ENCODE peak calls at places on chromosome 7, in four cellular contexts. B is activated CD8-positive, alpha-beta memory T cell treated with anti-CD3 and anti-CD28 coated beads for 24 hours; F is HEK293T; C is AG20443. N is an unnamed sample.

GRCh38 chr7:78039791-78040776 is 241.5 kb downstream of the PHTF2 start:
- DNase-seq in B (peak; percentile 83), C (peak; percentile 21), F (peak; percentile 80), N (no peak)

GRCh38 chr7:33195264-33195663 is 65.9 kb downstream of the BBS9 start:
- DNase-seq in F (no peak), C (peak; percentile 54), B (no peak), N (no peak)

GRCh38 chr7:133009853-133010252 is 72.0 kb downstream of the CHCHD3 start:
- DNase-seq in C (no peak), F (no peak), B (no peak), N (no peak)

GRCh38 chr7:138961159-138961558 is 20.0 kb downstream of the KIAA1549 start:
- DNase-seq in C (no peak), F (no peak), B (no peak), N (peak; percentile 62)

GRCh38 chr7:128120116-128120515 is 88.9 kb upstream of the LRRC4 start:
- DNase-seq in C (no peak), B (no peak), F (no peak), N (no peak)

GRCh38 chr7:95199779-95200558 is 124.4 kb downstream of the PON1 start:
- DNase-seq in C (peak; percentile 66), F (peak; percentile 50), B (no peak), N (peak; percentile 17)

GRCh38 chr7:129517931-129518330 is 15.6 kb downstream of the SMKR1 start:
- DNase-seq in B (no peak), C (no peak), F (no peak), N (no peak)

GRCh38 chr7:123580406-123581161 is 21.0 kb upstream of the ASB15 start:
- DNase-seq in F (peak; percentile 53), B (no peak), C (peak; percentile 53), N (peak; percentile 3)

GRCh38 chr7:155872678-155873369 is 60.6 kb upstream of the SHH start:
- DNase-seq in B (peak; percentile 26), F (no peak), C (no peak), N (no peak)

GRCh38 chr7:22814261-22815208 is 8.1 kb downstream of the TOMM7 start:
- DNase-seq in C (peak; percentile 61), B (no peak), F (no peak), N (no peak)

GRCh38 chr7:2001601-2002442 is 230.9 kb downstream of the MAD1L1 start:
- DNase-seq in F (no peak), C (no peak), B (no peak), N (no peak)

GRCh38 chr7:103432713-103433112 is 13.3 kb downstream of the SLC26A5 start:
- DNase-seq in C (no peak), B (no peak), F (no peak), N (no peak)

GRCh38 chr7:95596183-95597135 is at the start of gene PDK4:
- DNase-seq in C (peak; percentile 83), B (no peak), F (peak; percentile 56), N (no peak)

GRCh38 chr7:17274551-17275245 is 23.8 kb upstream of the AHR start:
- DNase-seq in C (no peak), B (no peak), F (no peak), N (no peak)

GRCh38 chr7:148503900-148504487 is 86.6 kb upstream of the C7orf33 start:
- DNase-seq in C (peak; percentile 35), F (peak; percentile 46), B (no peak), N (peak; percentile 34)

GRCh38 chr7:76220185-76221057 is 18.7 kb downstream of the SRRM3 start:
- DNase-seq in C (peak; percentile 36), F (no peak), B (no peak), N (no peak)

GRCh38 chr7:55546826-55547225 is 25.5 kb downstream of the VOPP1 start:
- DNase-seq in F (no peak), C (peak; percentile 91), B (peak; percentile 63), N (peak; percentile 82)

GRCh38 chr7:99126921-99127553 is 16.9 kb downstream of the SMURF1 start:
- DNase-seq in B (no peak), F (peak; percentile 23), C (peak; percentile 23), N (no peak)

GRCh38 chr7:71935674-71936073 is 476.5 kb downstream of the CALN1 start:
- DNase-seq in C (no peak), F (no peak), B (no peak), N (no peak)

GRCh38 chr7:107606303-107606702 is 26.3 kb downstream of the BCAP29 start:
- DNase-seq in C (no peak), F (no peak), B (no peak), N (no peak)

GRCh38 chr7:157526604-157527003 is 189.8 kb downstream of the DNAJB6 start:
- DNase-seq in B (peak; percentile 26), F (no peak), C (no peak), N (no peak)

N was measured in NCI-H446.